ENCODE peak calls at places on chromosome 3, in six cellular contexts. One of them, this sample, is unnamed.

GRCh38 chr3:56908004-56908403 is 106.3 kb upstream of the ARHGEF3 start:
- DNase-seq in dorsolateral prefrontal cortex: no peak
- DNase-seq in IMR-90: no peak
- DNase-seq in heart left ventricle: no peak
- DNase-seq in lung: no peak
- DNase-seq in endodermal cell: no peak
- DNase-seq in this sample: no peak

GRCh38 chr3:12990781-12991480 is 82.3 kb downstream of the IQSEC1 start:
- DNase-seq in dorsolateral prefrontal cortex: no peak
- DNase-seq in IMR-90: peak; percentile 94
- DNase-seq in heart left ventricle: no peak
- DNase-seq in lung: no peak
- DNase-seq in endodermal cell: peak; percentile 42
- DNase-seq in this sample: no peak

GRCh38 chr3:72034956-72035355 is 250.0 kb upstream of the PROK2 start:
- DNase-seq in dorsolateral prefrontal cortex: no peak
- DNase-seq in IMR-90: no peak
- DNase-seq in heart left ventricle: no peak
- DNase-seq in lung: no peak
- DNase-seq in endodermal cell: no peak
- DNase-seq in this sample: no peak

GRCh38 chr3:135966875-135967274 is 1.3 kb downstream of the PPP2R3A start:
- DNase-seq in dorsolateral prefrontal cortex: no peak
- DNase-seq in IMR-90: no peak
- DNase-seq in heart left ventricle: no peak
- DNase-seq in lung: no peak
- DNase-seq in endodermal cell: no peak
- DNase-seq in this sample: no peak

GRCh38 chr3:160475889-160476288 is 26.3 kb upstream of the TRIM59 start:
- DNase-seq in dorsolateral prefrontal cortex: no peak
- DNase-seq in IMR-90: peak; percentile 31
- DNase-seq in heart left ventricle: no peak
- DNase-seq in lung: no peak
- DNase-seq in endodermal cell: no peak
- DNase-seq in this sample: no peak

GRCh38 chr3:109224333-109224732 is 87.8 kb downstream of the C3orf85 start:
- DNase-seq in dorsolateral prefrontal cortex: no peak
- DNase-seq in IMR-90: no peak
- DNase-seq in heart left ventricle: no peak
- DNase-seq in lung: no peak
- DNase-seq in endodermal cell: peak; percentile 85
- DNase-seq in this sample: peak; percentile 54

GRCh38 chr3:8576841-8577553 is 67.6 kb downstream of the SSUH2 start:
- DNase-seq in dorsolateral prefrontal cortex: no peak
- DNase-seq in IMR-90: peak; percentile 95
- DNase-seq in heart left ventricle: no peak
- DNase-seq in lung: no peak
- DNase-seq in endodermal cell: no peak
- DNase-seq in this sample: no peak

GRCh38 chr3:142863010-142863787 is 25.7 kb downstream of the PCOLCE2 start:
- DNase-seq in dorsolateral prefrontal cortex: no peak
- DNase-seq in IMR-90: no peak
- DNase-seq in heart left ventricle: no peak
- DNase-seq in lung: no peak
- DNase-seq in endodermal cell: peak; percentile 68
- DNase-seq in this sample: no peak

GRCh38 chr3:144221771-144222170 is 250.1 kb downstream of the DIPK2A start:
- DNase-seq in dorsolateral prefrontal cortex: no peak
- DNase-seq in IMR-90: no peak
- DNase-seq in heart left ventricle: no peak
- DNase-seq in lung: no peak
- DNase-seq in endodermal cell: peak; percentile 64
- DNase-seq in this sample: peak; percentile 4

GRCh38 chr3:25325229-25325628 is 102.8 kb upstream of the RARB start:
- DNase-seq in dorsolateral prefrontal cortex: no peak
- DNase-seq in IMR-90: no peak
- DNase-seq in heart left ventricle: peak; percentile 25
- DNase-seq in lung: no peak
- DNase-seq in endodermal cell: no peak
- DNase-seq in this sample: no peak

GRCh38 chr3:31250116-31250813 is 282.5 kb upstream of the STT3B start:
- DNase-seq in dorsolateral prefrontal cortex: no peak
- DNase-seq in IMR-90: peak; percentile 6
- DNase-seq in heart left ventricle: no peak
- DNase-seq in lung: no peak
- DNase-seq in endodermal cell: no peak
- DNase-seq in this sample: no peak

GRCh38 chr3:13598926-13599886 is 50.3 kb downstream of the FBLN2 start:
- DNase-seq in dorsolateral prefrontal cortex: no peak
- DNase-seq in IMR-90: peak; percentile 48
- DNase-seq in heart left ventricle: peak; percentile 18
- DNase-seq in lung: no peak
- DNase-seq in endodermal cell: peak; percentile 83
- DNase-seq in this sample: no peak

GRCh38 chr3:126964950-126965349 is 18.0 kb upstream of the PLXNA1 start:
- DNase-seq in dorsolateral prefrontal cortex: no peak
- DNase-seq in IMR-90: no peak
- DNase-seq in heart left ventricle: peak; percentile 5
- DNase-seq in lung: no peak
- DNase-seq in endodermal cell: no peak
- DNase-seq in this sample: no peak

GRCh38 chr3:125190781-125191180 is 21.8 kb downstream of the SLC12A8 start:
- DNase-seq in dorsolateral prefrontal cortex: no peak
- DNase-seq in IMR-90: no peak
- DNase-seq in heart left ventricle: no peak
- DNase-seq in lung: no peak
- DNase-seq in endodermal cell: peak; percentile 76
- DNase-seq in this sample: no peak

GRCh38 chr3:184289426-184289938 is 9.6 kb upstream of the PSMD2 start:
- DNase-seq in dorsolateral prefrontal cortex: peak; percentile 61
- DNase-seq in IMR-90: peak; percentile 38
- DNase-seq in heart left ventricle: no peak
- DNase-seq in lung: peak; percentile 44
- DNase-seq in endodermal cell: peak; percentile 94
- DNase-seq in this sample: peak; percentile 60

GRCh38 chr3:55556622-55557531 is 69.8 kb upstream of the WNT5A start:
- DNase-seq in dorsolateral prefrontal cortex: no peak
- DNase-seq in IMR-90: peak; percentile 57
- DNase-seq in heart left ventricle: no peak
- DNase-seq in lung: no peak
- DNase-seq in endodermal cell: no peak
- DNase-seq in this sample: no peak

GRCh38 chr3:192875971-192876565 is 41.6 kb downstream of the MB21D2 start:
- DNase-seq in dorsolateral prefrontal cortex: no peak
- DNase-seq in IMR-90: no peak
- DNase-seq in heart left ventricle: no peak
- DNase-seq in lung: no peak
- DNase-seq in endodermal cell: no peak
- DNase-seq in this sample: no peak

GRCh38 chr3:168061332-168061996 is 34.3 kb downstream of the GOLIM4 start:
- DNase-seq in dorsolateral prefrontal cortex: no peak
- DNase-seq in IMR-90: no peak
- DNase-seq in heart left ventricle: no peak
- DNase-seq in lung: no peak
- DNase-seq in endodermal cell: no peak
- DNase-seq in this sample: no peak

GRCh38 chr3:52037291-52037690 is 19.1 kb downstream of the DUSP7 start:
- DNase-seq in dorsolateral prefrontal cortex: no peak
- DNase-seq in IMR-90: no peak
- DNase-seq in heart left ventricle: no peak
- DNase-seq in lung: no peak
- DNase-seq in endodermal cell: no peak
- DNase-seq in this sample: no peak

GRCh38 chr3:69761896-69762789 is 22.9 kb downstream of the MITF start:
- DNase-seq in dorsolateral prefrontal cortex: no peak
- DNase-seq in IMR-90: peak; percentile 88
- DNase-seq in heart left ventricle: no peak
- DNase-seq in lung: no peak
- DNase-seq in endodermal cell: no peak
- DNase-seq in this sample: no peak

GRCh38 chr3:141388823-141389617 is 20.7 kb downstream of the ZBTB38 start:
- DNase-seq in dorsolateral prefrontal cortex: no peak
- DNase-seq in IMR-90: no peak
- DNase-seq in heart left ventricle: no peak
- DNase-seq in lung: no peak
- DNase-seq in endodermal cell: no peak
- DNase-seq in this sample: no peak

GRCh38 chr3:45986303-45986982 is 9.2 kb downstream of the FYCO1 start:
- DNase-seq in dorsolateral prefrontal cortex: no peak
- DNase-seq in IMR-90: peak; percentile 87
- DNase-seq in heart left ventricle: peak; percentile 84
- DNase-seq in lung: peak; percentile 60
- DNase-seq in endodermal cell: no peak
- DNase-seq in this sample: no peak

GRCh38 chr3:132399054-132399929 is 18.0 kb upstream of the DNAJC13 start:
- DNase-seq in dorsolateral prefrontal cortex: no peak
- DNase-seq in IMR-90: peak; percentile 68
- DNase-seq in heart left ventricle: no peak
- DNase-seq in lung: no peak
- DNase-seq in endodermal cell: peak; percentile 72
- DNase-seq in this sample: peak; percentile 58

GRCh38 chr3:139540686-139541085 is 1.1 kb upstream of the RBP1 start:
- DNase-seq in dorsolateral prefrontal cortex: no peak
- DNase-seq in IMR-90: no peak
- DNase-seq in heart left ventricle: no peak
- DNase-seq in lung: no peak
- DNase-seq in endodermal cell: peak; percentile 61
- DNase-seq in this sample: no peak

GRCh38 chr3:139537795-139538538 is 1.6 kb downstream of the RBP1 start:
- DNase-seq in dorsolateral prefrontal cortex: no peak
- DNase-seq in IMR-90: no peak
- DNase-seq in heart left ventricle: no peak
- DNase-seq in lung: no peak
- DNase-seq in endodermal cell: peak; percentile 61
- DNase-seq in this sample: no peak

GRCh38 chr3:139537325-139537724 is 2.2 kb downstream of the RBP1 start:
- DNase-seq in dorsolateral prefrontal cortex: no peak
- DNase-seq in IMR-90: peak; percentile 75
- DNase-seq in heart left ventricle: no peak
- DNase-seq in lung: no peak
- DNase-seq in endodermal cell: no peak
- DNase-seq in this sample: no peak

GRCh38 chr3:139541156-139541897 is 1.8 kb upstream of the RBP1 start:
- DNase-seq in dorsolateral prefrontal cortex: peak; percentile 65
- DNase-seq in IMR-90: no peak
- DNase-seq in heart left ventricle: no peak
- DNase-seq in lung: no peak
- DNase-seq in endodermal cell: no peak
- DNase-seq in this sample: no peak

DNA sequence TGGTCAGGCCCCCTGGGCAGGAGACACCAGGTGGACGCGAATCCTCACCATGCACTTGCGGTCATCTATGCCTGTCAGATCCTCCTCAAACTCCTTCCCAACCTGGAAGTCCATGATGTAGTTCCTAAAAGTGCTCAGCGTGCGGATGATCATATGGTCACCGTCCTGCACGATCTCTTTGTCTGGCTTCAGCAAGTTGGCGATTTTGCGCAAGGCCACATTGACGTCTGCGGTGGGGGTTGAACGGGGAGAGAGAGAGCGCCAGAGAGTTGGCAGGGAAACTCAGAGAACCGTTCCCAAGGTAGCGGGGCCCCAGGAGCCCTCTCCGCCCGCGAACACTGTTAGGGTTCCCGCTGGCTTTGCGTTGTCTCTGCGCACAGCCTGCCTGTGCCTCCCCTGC is 809 bp downstream of the RBP1 start:
- DNase-seq in dorsolateral prefrontal cortex: peak; percentile 47
- DNase-seq in IMR-90: peak; percentile 53
- DNase-seq in heart left ventricle: peak; percentile 47
- DNase-seq in lung: no peak
- DNase-seq in endodermal cell: peak; percentile 72
- DNase-seq in this sample: no peak
- H3K27ac ChIP-seq in dorsolateral prefrontal cortex: peak overlapping the region; percentile 86
- H3K27ac ChIP-seq in IMR-90: no peak overlapping the region
- H3K27ac ChIP-seq in heart left ventricle: peak overlapping the region; percentile 68
- H3K27ac ChIP-seq in lung: no peak overlapping the region
- H3K27ac ChIP-seq in endodermal cell: peak overlapping the region; percentile 95
- H3K27ac ChIP-seq in this sample: no peak overlapping the region

GRCh38 chr3:151318313-151318712 is 1.7 kb upstream of the GPR87 start:
- DNase-seq in dorsolateral prefrontal cortex: no peak
- DNase-seq in IMR-90: peak; percentile 67
- DNase-seq in heart left ventricle: no peak
- DNase-seq in lung: no peak
- DNase-seq in endodermal cell: no peak
- DNase-seq in this sample: no peak
- H3K27ac ChIP-seq in dorsolateral prefrontal cortex: no peak overlapping the region
- H3K27ac ChIP-seq in IMR-90: no peak overlapping the region
- H3K27ac ChIP-seq in heart left ventricle: no peak overlapping the region
- H3K27ac ChIP-seq in lung: no peak overlapping the region
- H3K27ac ChIP-seq in endodermal cell: no peak overlapping the region
- H3K27ac ChIP-seq in this sample: no peak overlapping the region

GRCh38 chr3:138946554-138947302 is at the start of the genes FOXL2 and FOXL2NB:
- DNase-seq in dorsolateral prefrontal cortex: no peak
- DNase-seq in IMR-90: peak; percentile 48
- DNase-seq in heart left ventricle: no peak
- DNase-seq in lung: no peak
- DNase-seq in endodermal cell: peak; percentile 90
- DNase-seq in this sample: no peak
- H3K27ac ChIP-seq in dorsolateral prefrontal cortex: no peak within 1 kb of the TSS
- H3K27ac ChIP-seq in IMR-90: no peak within 1 kb of the TSS
- H3K27ac ChIP-seq in heart left ventricle: no peak within 1 kb of the TSS
- H3K27ac ChIP-seq in lung: no peak within 1 kb of the TSS
- H3K27ac ChIP-seq in endodermal cell: no peak within 1 kb of the TSS
- H3K27ac ChIP-seq in this sample: no peak within 1 kb of the TSS

GRCh38 chr3:67383379-67383778 is 271.0 kb downstream of the SUCLG2 start:
- DNase-seq in dorsolateral prefrontal cortex: no peak
- DNase-seq in IMR-90: no peak
- DNase-seq in heart left ventricle: no peak
- DNase-seq in lung: no peak
- DNase-seq in endodermal cell: peak; percentile 57
- DNase-seq in this sample: no peak

GRCh38 chr3:67386446-67386845 is 268.0 kb downstream of the SUCLG2 start:
- DNase-seq in dorsolateral prefrontal cortex: no peak
- DNase-seq in IMR-90: peak; percentile 11
- DNase-seq in heart left ventricle: no peak
- DNase-seq in lung: no peak
- DNase-seq in endodermal cell: no peak
- DNase-seq in this sample: no peak

GRCh38 chr3:67388738-67389137 is 265.7 kb downstream of the SUCLG2 start:
- DNase-seq in dorsolateral prefrontal cortex: no peak
- DNase-seq in IMR-90: no peak
- DNase-seq in heart left ventricle: no peak
- DNase-seq in lung: no peak
- DNase-seq in endodermal cell: no peak
- DNase-seq in this sample: no peak

GRCh38 chr3:67384790-67385397 is 269.5 kb downstream of the SUCLG2 start:
- DNase-seq in dorsolateral prefrontal cortex: peak; percentile 52
- DNase-seq in IMR-90: peak; percentile 50
- DNase-seq in heart left ventricle: no peak
- DNase-seq in lung: no peak
- DNase-seq in endodermal cell: peak; percentile 90
- DNase-seq in this sample: peak; percentile 43

DNA sequence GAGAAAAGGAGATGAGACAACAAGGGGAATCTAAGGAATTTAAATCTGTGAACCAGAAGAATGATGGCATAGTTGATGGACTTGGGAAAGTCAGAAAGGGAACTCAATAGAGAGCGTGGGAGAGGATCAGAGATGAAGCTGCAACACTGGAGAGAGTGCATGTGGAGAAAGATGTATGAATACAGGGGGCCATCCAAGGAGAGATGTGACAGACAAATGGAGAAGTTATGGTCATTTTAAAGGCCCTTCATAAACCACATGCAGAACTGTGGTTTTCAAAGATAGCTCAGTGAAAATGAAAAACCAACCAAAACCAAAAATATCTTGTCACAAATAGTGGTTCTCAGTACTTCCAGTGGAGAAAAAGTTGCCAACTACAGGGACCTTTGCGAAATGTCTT is 265.2 kb downstream of the SUCLG2 start:
- DNase-seq in dorsolateral prefrontal cortex: no peak
- DNase-seq in IMR-90: no peak
- DNase-seq in heart left ventricle: no peak
- DNase-seq in lung: no peak
- DNase-seq in endodermal cell: no peak
- DNase-seq in this sample: no peak
- H3K27ac ChIP-seq in dorsolateral prefrontal cortex: no peak overlapping the region
- H3K27ac ChIP-seq in IMR-90: no peak overlapping the region
- H3K27ac ChIP-seq in heart left ventricle: no peak overlapping the region
- H3K27ac ChIP-seq in lung: no peak overlapping the region
- H3K27ac ChIP-seq in endodermal cell: no peak overlapping the region
- H3K27ac ChIP-seq in this sample: no peak overlapping the region